ENCODE peak calls at places on chromosomes 3 and 15, in six cellular contexts. One of them, this sample, is unnamed.

GRCh38 chr3:40120816-40121215 is 188.7 kb upstream of the EIF1B start:
- DNase-seq in tibial nerve: no peak
- DNase-seq in GM23248: peak
- DNase-seq in AG04450: no peak
- DNase-seq in ascending aorta: no peak
- DNase-seq in small intestine: no peak
- DNase-seq in this sample: peak

GRCh38 chr15:69410290-69410874 is 3.8 kb upstream of the KIF23 start:
- DNase-seq in tibial nerve: no peak
- DNase-seq in GM23248: peak
- DNase-seq in AG04450: no peak
- DNase-seq in ascending aorta: no peak
- DNase-seq in small intestine: peak
- DNase-seq in this sample: peak

GRCh38 chr3:188123170-188123920 is 30.6 kb upstream of the LPP start:
- DNase-seq in tibial nerve: no peak
- DNase-seq in GM23248: peak
- DNase-seq in AG04450: no peak
- DNase-seq in ascending aorta: no peak
- DNase-seq in small intestine: peak
- DNase-seq in this sample: no peak

GRCh38 chr15:90907838-90908507 is 4.9 kb downstream of the MAN2A2 start:
- DNase-seq in tibial nerve: peak
- DNase-seq in GM23248: no peak
- DNase-seq in AG04450: no peak
- DNase-seq in ascending aorta: no peak
- DNase-seq in small intestine: no peak
- DNase-seq in this sample: no peak

GRCh38 chr3:87000940-87001339 is 10.0 kb upstream of the VGLL3 start:
- DNase-seq in tibial nerve: no peak
- DNase-seq in GM23248: no peak
- DNase-seq in AG04450: no peak
- DNase-seq in ascending aorta: no peak
- DNase-seq in small intestine: no peak
- DNase-seq in this sample: no peak

GRCh38 chr3:36591959-36592358 is 172.4 kb downstream of the DCLK3 start:
- DNase-seq in tibial nerve: no peak
- DNase-seq in GM23248: peak
- DNase-seq in AG04450: no peak
- DNase-seq in ascending aorta: no peak
- DNase-seq in small intestine: no peak
- DNase-seq in this sample: no peak

GRCh38 chr3:126983653-126984390 is 907 bp downstream of the PLXNA1 start:
- DNase-seq in tibial nerve: no peak
- DNase-seq in GM23248: peak
- DNase-seq in AG04450: no peak
- DNase-seq in ascending aorta: no peak
- DNase-seq in small intestine: peak
- DNase-seq in this sample: no peak

GRCh38 chr15:56916825-56917477 is 1.5 kb upstream of the TCF12 start:
- DNase-seq in tibial nerve: no peak
- DNase-seq in GM23248: peak
- DNase-seq in AG04450: no peak
- DNase-seq in ascending aorta: no peak
- DNase-seq in small intestine: no peak
- DNase-seq in this sample: no peak

GRCh38 chr3:185070491-185071335 is 82.1 kb downstream of the C3orf70 start:
- DNase-seq in tibial nerve: no peak
- DNase-seq in GM23248: peak
- DNase-seq in AG04450: no peak
- DNase-seq in ascending aorta: no peak
- DNase-seq in small intestine: peak
- DNase-seq in this sample: no peak

GRCh38 chr3:59006791-59007517 is 42.9 kb downstream of the CFAP20DC start:
- DNase-seq in tibial nerve: no peak
- DNase-seq in GM23248: peak
- DNase-seq in AG04450: peak
- DNase-seq in ascending aorta: no peak
- DNase-seq in small intestine: no peak
- DNase-seq in this sample: no peak

GRCh38 chr3:88810455-88810854 is 297.0 kb upstream of the EPHA3 start:
- DNase-seq in tibial nerve: no peak
- DNase-seq in GM23248: peak
- DNase-seq in AG04450: no peak
- DNase-seq in ascending aorta: no peak
- DNase-seq in small intestine: no peak
- DNase-seq in this sample: no peak

GRCh38 chr15:89680282-89680873 is 1.2 kb upstream of the PLIN1 start:
- DNase-seq in tibial nerve: peak
- DNase-seq in GM23248: peak
- DNase-seq in AG04450: no peak
- DNase-seq in ascending aorta: no peak
- DNase-seq in small intestine: peak
- DNase-seq in this sample: no peak

GRCh38 chr3:42377681-42378080 is 32.7 kb downstream of the LYZL4 start:
- DNase-seq in tibial nerve: no peak
- DNase-seq in GM23248: no peak
- DNase-seq in AG04450: no peak
- DNase-seq in ascending aorta: no peak
- DNase-seq in small intestine: no peak
- DNase-seq in this sample: no peak

GRCh38 chr3:112425858-112426750 is 73.2 kb downstream of the BTLA start:
- DNase-seq in tibial nerve: no peak
- DNase-seq in GM23248: no peak
- DNase-seq in AG04450: no peak
- DNase-seq in ascending aorta: no peak
- DNase-seq in small intestine: no peak
- DNase-seq in this sample: no peak

GRCh38 chr15:78365931-78366330 is 25.8 kb downstream of the CRABP1 start:
- DNase-seq in tibial nerve: no peak
- DNase-seq in GM23248: peak
- DNase-seq in AG04450: no peak
- DNase-seq in ascending aorta: no peak
- DNase-seq in small intestine: peak
- DNase-seq in this sample: no peak

DNA sequence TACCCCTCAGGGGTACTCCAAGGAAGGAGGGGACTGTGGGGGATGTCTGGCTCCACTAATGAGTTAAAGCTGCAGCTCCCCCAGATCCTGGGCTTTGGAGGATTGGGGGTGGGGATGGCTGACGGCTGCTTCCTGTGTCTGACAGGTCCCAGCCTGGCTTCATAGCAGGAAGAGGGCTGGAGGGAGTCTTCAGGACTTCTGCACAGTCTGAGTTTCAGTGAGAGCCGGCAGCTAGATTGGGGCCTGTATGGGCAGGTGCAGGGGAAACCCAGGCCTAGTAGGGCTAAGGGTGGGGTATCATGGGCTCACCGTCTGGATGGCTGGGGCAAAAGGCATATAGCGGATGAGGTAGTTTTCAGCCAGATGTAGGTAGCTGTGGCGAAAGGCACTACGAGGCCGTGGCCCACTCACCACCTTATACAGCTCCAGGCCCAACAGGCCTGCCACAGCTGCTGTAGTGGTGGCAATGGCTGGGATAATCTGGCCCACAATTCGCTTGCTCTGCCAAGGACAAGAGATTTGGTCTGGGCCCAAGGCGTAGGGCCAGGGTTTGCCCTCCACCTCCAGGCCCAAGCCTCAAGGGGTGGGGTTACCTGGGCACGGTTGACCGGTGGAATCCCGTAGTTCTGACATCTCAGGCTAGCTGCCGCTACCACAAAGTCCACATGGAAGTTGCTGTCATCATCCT is 4.5 kb downstream of the INKA1 start:
- DNase-seq in tibial nerve: no peak
- DNase-seq in GM23248: no peak
- DNase-seq in AG04450: no peak
- DNase-seq in ascending aorta: no peak
- DNase-seq in small intestine: no peak
- DNase-seq in this sample: no peak
- H3K27ac ChIP-seq in tibial nerve: peak
- H3K27ac ChIP-seq in GM23248: no peak
- H3K27ac ChIP-seq in AG04450: no peak
- H3K27ac ChIP-seq in ascending aorta: peak
- H3K27ac ChIP-seq in small intestine: no peak
- H3K27ac ChIP-seq in this sample: peak

GRCh38 chr3:170703121-170703588 is 117.3 kb upstream of the SLC7A14 start:
- DNase-seq in tibial nerve: no peak
- DNase-seq in GM23248: peak
- DNase-seq in AG04450: peak
- DNase-seq in ascending aorta: no peak
- DNase-seq in small intestine: no peak
- DNase-seq in this sample: peak
- H3K27ac ChIP-seq in tibial nerve: no peak
- H3K27ac ChIP-seq in GM23248: peak
- H3K27ac ChIP-seq in AG04450: peak
- H3K27ac ChIP-seq in ascending aorta: no peak
- H3K27ac ChIP-seq in small intestine: no peak
- H3K27ac ChIP-seq in this sample: peak

DNA sequence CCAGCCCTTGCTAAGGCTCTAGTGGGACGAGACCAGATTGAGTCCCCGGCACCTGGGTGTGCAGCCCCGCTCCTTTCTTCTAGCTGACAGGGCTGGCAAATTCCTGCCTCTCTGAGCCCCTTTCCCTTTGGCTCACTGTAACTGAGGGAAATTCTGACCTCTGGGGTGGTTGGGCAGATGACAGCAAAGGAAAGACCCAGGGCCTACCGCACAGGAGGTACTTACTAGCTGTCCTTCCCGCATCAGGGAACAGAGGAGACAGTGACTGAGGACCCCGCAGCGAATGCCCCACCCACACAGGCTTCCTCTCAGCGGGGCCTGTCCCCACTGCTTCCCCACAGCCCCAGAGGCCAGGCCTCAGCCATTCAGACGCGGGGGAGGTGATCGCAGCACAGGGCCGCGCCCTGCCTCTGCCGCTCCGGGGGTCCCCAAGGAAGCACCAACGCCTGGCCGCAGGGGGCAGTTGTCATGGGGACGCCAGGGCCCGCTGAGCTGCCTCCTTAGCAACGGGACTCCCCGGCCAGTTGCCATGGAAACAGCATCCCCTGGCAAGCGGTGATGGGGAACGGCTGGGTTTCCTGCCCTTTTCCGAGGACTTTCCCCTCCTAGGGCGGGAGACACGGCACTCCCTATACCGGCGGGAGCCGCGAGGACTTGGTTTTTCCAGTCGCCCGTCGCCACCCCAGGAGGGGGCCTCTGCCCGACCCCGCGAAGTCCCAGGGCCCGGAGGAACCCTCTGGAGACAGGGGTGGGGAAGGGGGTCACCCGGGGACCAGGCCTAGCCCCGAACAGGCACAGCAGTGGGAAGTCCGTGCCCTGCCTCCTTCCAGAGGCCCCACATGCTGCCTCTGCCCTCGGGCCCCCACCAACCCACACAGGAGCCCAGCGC is 50.1 kb downstream of the HCN4 start:
- DNase-seq in tibial nerve: no peak
- DNase-seq in GM23248: peak
- DNase-seq in AG04450: no peak
- DNase-seq in ascending aorta: no peak
- DNase-seq in small intestine: peak
- DNase-seq in this sample: no peak
- H3K27ac ChIP-seq in tibial nerve: no peak
- H3K27ac ChIP-seq in GM23248: no peak
- H3K27ac ChIP-seq in AG04450: no peak
- H3K27ac ChIP-seq in ascending aorta: no peak
- H3K27ac ChIP-seq in small intestine: no peak
- H3K27ac ChIP-seq in this sample: no peak

DNA sequence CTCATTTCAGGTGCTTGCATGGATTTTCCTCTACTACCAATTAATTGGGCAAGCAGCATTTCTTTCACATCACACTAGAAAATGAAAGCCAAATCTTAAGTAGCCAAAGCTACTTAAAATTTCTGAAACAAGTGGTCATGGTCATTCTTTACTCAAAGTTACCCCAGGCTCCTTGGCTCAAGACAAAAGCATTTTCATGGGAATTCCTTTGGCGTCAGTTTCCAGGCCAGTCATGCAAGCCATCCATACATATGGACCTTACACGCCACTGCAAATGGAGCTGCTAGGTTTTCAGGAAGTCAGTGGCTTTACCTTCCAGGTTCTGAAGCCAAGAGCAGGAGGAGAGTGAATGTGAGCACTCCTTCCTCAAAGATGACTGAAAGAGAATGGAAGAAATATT is 83.7 kb upstream of the IL12A start:
- DNase-seq in tibial nerve: no peak
- DNase-seq in GM23248: peak
- DNase-seq in AG04450: no peak
- DNase-seq in ascending aorta: no peak
- DNase-seq in small intestine: no peak
- DNase-seq in this sample: no peak
- H3K27ac ChIP-seq in tibial nerve: no peak
- H3K27ac ChIP-seq in GM23248: no peak
- H3K27ac ChIP-seq in AG04450: no peak
- H3K27ac ChIP-seq in ascending aorta: no peak
- H3K27ac ChIP-seq in small intestine: no peak
- H3K27ac ChIP-seq in this sample: no peak

DNA sequence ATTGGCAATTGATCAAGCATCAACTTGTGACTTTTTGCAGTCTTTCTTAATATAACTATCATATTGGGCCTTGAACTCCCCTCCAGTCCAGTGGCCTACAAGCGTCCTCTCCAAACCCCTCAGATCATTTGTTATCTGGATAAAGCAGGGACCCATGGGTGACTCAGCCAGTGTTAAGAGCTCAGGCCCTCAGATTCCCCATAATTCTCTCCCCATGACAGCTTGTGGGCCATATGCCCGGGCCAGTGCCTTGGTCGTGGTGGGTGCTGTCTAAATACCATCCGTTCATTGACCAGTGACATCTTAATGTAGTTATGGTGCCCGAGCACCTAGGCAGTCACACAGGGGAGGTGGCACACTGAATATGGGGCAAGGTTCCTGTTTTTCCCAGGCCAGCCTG is 18.1 kb downstream of the MCF2L2 start:
- DNase-seq in tibial nerve: no peak
- DNase-seq in GM23248: no peak
- DNase-seq in AG04450: no peak
- DNase-seq in ascending aorta: no peak
- DNase-seq in small intestine: no peak
- DNase-seq in this sample: no peak
- H3K27ac ChIP-seq in tibial nerve: no peak
- H3K27ac ChIP-seq in GM23248: no peak
- H3K27ac ChIP-seq in AG04450: no peak
- H3K27ac ChIP-seq in ascending aorta: no peak
- H3K27ac ChIP-seq in small intestine: no peak
- H3K27ac ChIP-seq in this sample: no peak

This sample was measured in RWPE1.